ENCODE peak calls at places on chromosomes 3 and 15, in nine cellular contexts. J, G, Q, I, C, T, X, O and V are unnamed samples.

GRCh38 chr3:13040381-13041074 is 32.7 kb downstream of the IQSEC1 start:
- DNase-seq in J (peak), G (no peak), Q (no peak), I (no peak), C (peak), T (no peak), X (no peak), O (no peak), V (peak)

GRCh38 chr3:136078421-136079364 is 113.2 kb downstream of the PPP2R3A start:
- DNase-seq in J (no peak), G (peak), Q (no peak), I (no peak), C (peak), T (peak), X (peak), O (no peak), V (no peak)

GRCh38 chr3:12994357-12994606 is 78.9 kb downstream of the IQSEC1 start:
- DNase-seq in J (peak), G (no peak), Q (peak), I (no peak), C (peak), T (no peak), X (no peak), O (no peak), V (no peak)

GRCh38 chr3:54424283-54424682 is 301.9 kb downstream of the CACNA2D3 start:
- DNase-seq in J (no peak), G (no peak), Q (no peak), I (no peak), C (no peak), T (no peak), X (no peak), O (no peak), V (no peak)

GRCh38 chr3:178318440-178318839 is 217.8 kb upstream of the KCNMB2 start:
- DNase-seq in J (no peak), G (no peak), Q (no peak), I (no peak), C (no peak), T (no peak), X (no peak), O (no peak), V (no peak)

GRCh38 chr3:5565026-5565425 is 377.5 kb downstream of the EDEM1 start:
- DNase-seq in J (no peak), G (no peak), Q (no peak), I (no peak), C (no peak), T (no peak), X (no peak), O (no peak), V (no peak)

GRCh38 chr3:195956577-195956976 is 48.2 kb upstream of the TNK2 start:
- DNase-seq in J (no peak), G (no peak), Q (no peak), I (no peak), C (no peak), T (no peak), X (no peak), O (no peak), V (no peak)

GRCh38 chr3:31170932-31171670 is 276.6 kb upstream of the GADL1 start:
- DNase-seq in J (no peak), G (peak), Q (no peak), I (no peak), C (no peak), T (peak), X (no peak), O (peak), V (no peak)

GRCh38 chr3:43442872-43443395 is 156.6 kb downstream of the SNRK start:
- DNase-seq in J (no peak), G (no peak), Q (no peak), I (no peak), C (no peak), T (no peak), X (no peak), O (no peak), V (no peak)

GRCh38 chr3:196712514-196713413 is 587 bp downstream of the PIGX start:
- DNase-seq in J (peak), G (peak), Q (peak), I (peak), C (peak), T (peak), X (no peak), O (no peak), V (no peak)

GRCh38 chr3:72549819-72550581 is 298.2 kb downstream of the SHQ1 start:
- DNase-seq in J (no peak), G (peak), Q (no peak), I (no peak), C (peak), T (no peak), X (no peak), O (no peak), V (no peak)

GRCh38 chr3:53881691-53882593 is at the start of gene ACTR8:
- DNase-seq in J (peak), G (peak), Q (peak), I (peak), C (peak), T (peak), X (no peak), O (no peak), V (peak)

GRCh38 chr15:69393831-69394491 is 20.2 kb upstream of the KIF23 start:
- DNase-seq in J (no peak), G (no peak), Q (no peak), I (no peak), C (no peak), T (peak), X (no peak), O (no peak), V (no peak)

GRCh38 chr3:17301271-17301670 is 416.5 kb downstream of the PLCL2 start:
- DNase-seq in J (no peak), G (no peak), Q (no peak), I (no peak), C (no peak), T (no peak), X (no peak), O (no peak), V (no peak)

GRCh38 chr15:48966595-48967301 is 3.0 kb upstream of the SHC4 start:
- DNase-seq in J (no peak), G (peak), Q (no peak), I (no peak), C (peak), T (peak), X (no peak), O (no peak), V (peak)

GRCh38 chr15:65981837-65982696 is 112.8 kb downstream of the RAB11A start:
- DNase-seq in J (peak), G (no peak), Q (no peak), I (peak), C (peak), T (peak), X (no peak), O (no peak), V (peak)

GRCh38 chr3:25428003-25428861 is at the start of gene RARB:
- DNase-seq in J (peak), G (peak), Q (peak), I (peak), C (peak), T (peak), X (no peak), O (peak), V (no peak)

GRCh38 chr3:72295276-72295973 is 510.5 kb upstream of the PROK2 start:
- DNase-seq in J (no peak), G (no peak), Q (no peak), I (no peak), C (no peak), T (peak), X (no peak), O (no peak), V (no peak)

GRCh38 chr3:19357947-19358346 is 209.6 kb downstream of the KCNH8 start:
- DNase-seq in J (no peak), G (no peak), Q (no peak), I (no peak), C (no peak), T (no peak), X (no peak), O (no peak), V (no peak)

DNA sequence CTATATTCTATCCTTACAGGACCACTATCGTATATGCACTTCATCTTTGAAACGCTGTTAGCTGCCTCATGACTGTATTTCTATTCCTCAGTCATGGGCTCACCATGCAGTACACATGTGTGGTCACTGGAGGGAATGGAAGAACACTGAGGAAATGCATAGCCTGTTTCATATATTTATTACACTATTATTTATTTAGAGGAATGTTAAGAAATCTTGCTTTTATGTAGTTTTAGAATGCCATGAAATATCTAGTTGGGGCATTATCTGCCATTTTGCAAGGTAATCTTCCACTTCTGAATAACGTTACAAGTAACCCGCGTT is 155.7 kb downstream of the IGF1R start:
- DNase-seq in J (no peak), G (no peak), Q (no peak), I (no peak), C (no peak), T (no peak), X (no peak), O (no peak), V (no peak)
- TF ChIP-seq CTCF in J (no peak), G (no peak), Q (no peak), I (no peak), C (no peak), T (no peak), X (peak), O (no peak), V (no peak)

GRCh38 chr3:125128861-125129501 is 73.2 kb upstream of the HEG1 start:
- DNase-seq in J (peak), G (peak), Q (no peak), I (peak), C (peak), T (no peak), X (no peak), O (peak), V (no peak)
- H3K4me3 ChIP-seq in J (no peak), G (no peak), Q (no peak), I (no peak), C (no peak), T (no peak), X (no peak), O (no peak), V (no peak)

GRCh38 chr15:29669823-29670222 is 152.4 kb downstream of the TJP1 start:
- DNase-seq in J (no peak), G (no peak), Q (no peak), I (no peak), C (peak), T (peak), X (no peak), O (no peak), V (no peak)

GRCh38 chr15:29668120-29668602 is 154.1 kb downstream of the TJP1 start:
- DNase-seq in J (peak), G (peak), Q (peak), I (peak), C (peak), T (peak), X (no peak), O (peak), V (no peak)

GRCh38 chr15:29665441-29665985 is 156.8 kb downstream of the TJP1 start:
- DNase-seq in J (no peak), G (peak), Q (no peak), I (no peak), C (no peak), T (no peak), X (no peak), O (no peak), V (no peak)

GRCh38 chr15:29664406-29664805 is 157.9 kb downstream of the TJP1 start:
- DNase-seq in J (no peak), G (no peak), Q (no peak), I (no peak), C (no peak), T (no peak), X (no peak), O (no peak), V (no peak)

GRCh38 chr15:29666241-29666640 is 156.0 kb downstream of the TJP1 start:
- DNase-seq in J (no peak), G (no peak), Q (no peak), I (no peak), C (no peak), T (no peak), X (no peak), O (no peak), V (no peak)
- TF ChIP-seq CTCF in J (no peak), G (no peak), Q (no peak), I (no peak), C (no peak), T (no peak), X (no peak), O (no peak), V (no peak)

GRCh38 chr15:67827561-67828378 is 2.5 kb downstream of the SKOR1 start:
- DNase-seq in J (no peak), G (no peak), Q (no peak), I (no peak), C (no peak), T (no peak), X (no peak), O (no peak), V (no peak)

GRCh38 chr15:67829647-67830504 is 4.6 kb downstream of the SKOR1 start:
- DNase-seq in J (no peak), G (no peak), Q (no peak), I (no peak), C (no peak), T (no peak), X (no peak), O (no peak), V (no peak)

GRCh38 chr15:67826717-67827560 is 1.6 kb downstream of the SKOR1 start:
- DNase-seq in J (no peak), G (no peak), Q (no peak), I (no peak), C (no peak), T (no peak), X (no peak), O (no peak), V (no peak)

GRCh38 chr15:67828969-67829646 is 3.8 kb downstream of the SKOR1 start:
- DNase-seq in J (no peak), G (no peak), Q (no peak), I (no peak), C (no peak), T (no peak), X (no peak), O (no peak), V (no peak)

GRCh38 chr15:67828379-67828968 is 3.2 kb downstream of the SKOR1 start:
- DNase-seq in J (no peak), G (no peak), Q (no peak), I (no peak), C (no peak), T (no peak), X (no peak), O (no peak), V (no peak)
- H3K4me3 ChIP-seq in J (peak), G (no peak), Q (no peak), I (no peak), C (no peak), T (no peak), X (no peak), O (no peak), V (no peak)

DNA sequence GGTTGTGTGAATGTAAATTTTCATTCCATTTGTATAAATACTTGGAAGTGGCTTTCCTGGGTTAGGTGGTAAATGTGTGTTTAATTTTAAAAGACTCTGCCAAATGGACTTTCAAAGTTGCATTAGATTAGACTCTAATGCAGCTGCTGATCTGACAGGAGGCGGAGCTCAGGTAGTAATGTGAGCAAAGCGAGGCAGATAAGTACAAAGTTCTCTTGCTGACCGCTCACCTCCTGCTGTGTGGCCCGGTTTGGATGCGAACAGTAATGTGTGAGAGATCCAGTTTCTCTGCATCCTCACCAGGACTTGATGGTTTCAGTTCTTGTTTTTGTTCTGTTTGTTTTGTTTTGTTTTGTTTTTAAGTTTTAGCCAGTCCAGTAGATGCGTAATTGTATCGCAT is 34.9 kb upstream of the GABRA5 start:
- DNase-seq in J (no peak), G (no peak), Q (no peak), I (no peak), C (no peak), T (no peak), X (no peak), O (no peak), V (no peak)
- TF ChIP-seq CTCF in J (no peak), G (no peak), Q (no peak), I (no peak), C (no peak), T (no peak), X (no peak), O (no peak), V (no peak)

GRCh38 chr3:77204788-77205187 is 164.9 kb downstream of the ROBO2 start:
- DNase-seq in J (no peak), G (no peak), Q (no peak), I (no peak), C (no peak), T (no peak), X (no peak), O (no peak), V (no peak)
- H3K4me3 ChIP-seq in J (no peak), G (no peak), Q (no peak), I (no peak), C (no peak), T (no peak), X (no peak), O (no peak), V (no peak)

GRCh38 chr3:157089455-157090221 is 70.3 kb downstream of the CCNL1 start:
- DNase-seq in J (peak), G (no peak), Q (peak), I (peak), C (peak), T (peak), X (peak), O (no peak), V (no peak)

GRCh38 chr3:157086775-157087174 is 73.2 kb downstream of the CCNL1 start:
- DNase-seq in J (no peak), G (no peak), Q (no peak), I (no peak), C (no peak), T (no peak), X (no peak), O (no peak), V (no peak)

GRCh38 chr3:157088133-157088488 is 71.8 kb downstream of the CCNL1 start:
- DNase-seq in J (no peak), G (peak), Q (no peak), I (no peak), C (no peak), T (no peak), X (no peak), O (no peak), V (no peak)

GRCh38 chr3:157087398-157088132 is 72.4 kb downstream of the CCNL1 start:
- DNase-seq in J (no peak), G (peak), Q (no peak), I (no peak), C (peak), T (peak), X (no peak), O (no peak), V (no peak)

DNA sequence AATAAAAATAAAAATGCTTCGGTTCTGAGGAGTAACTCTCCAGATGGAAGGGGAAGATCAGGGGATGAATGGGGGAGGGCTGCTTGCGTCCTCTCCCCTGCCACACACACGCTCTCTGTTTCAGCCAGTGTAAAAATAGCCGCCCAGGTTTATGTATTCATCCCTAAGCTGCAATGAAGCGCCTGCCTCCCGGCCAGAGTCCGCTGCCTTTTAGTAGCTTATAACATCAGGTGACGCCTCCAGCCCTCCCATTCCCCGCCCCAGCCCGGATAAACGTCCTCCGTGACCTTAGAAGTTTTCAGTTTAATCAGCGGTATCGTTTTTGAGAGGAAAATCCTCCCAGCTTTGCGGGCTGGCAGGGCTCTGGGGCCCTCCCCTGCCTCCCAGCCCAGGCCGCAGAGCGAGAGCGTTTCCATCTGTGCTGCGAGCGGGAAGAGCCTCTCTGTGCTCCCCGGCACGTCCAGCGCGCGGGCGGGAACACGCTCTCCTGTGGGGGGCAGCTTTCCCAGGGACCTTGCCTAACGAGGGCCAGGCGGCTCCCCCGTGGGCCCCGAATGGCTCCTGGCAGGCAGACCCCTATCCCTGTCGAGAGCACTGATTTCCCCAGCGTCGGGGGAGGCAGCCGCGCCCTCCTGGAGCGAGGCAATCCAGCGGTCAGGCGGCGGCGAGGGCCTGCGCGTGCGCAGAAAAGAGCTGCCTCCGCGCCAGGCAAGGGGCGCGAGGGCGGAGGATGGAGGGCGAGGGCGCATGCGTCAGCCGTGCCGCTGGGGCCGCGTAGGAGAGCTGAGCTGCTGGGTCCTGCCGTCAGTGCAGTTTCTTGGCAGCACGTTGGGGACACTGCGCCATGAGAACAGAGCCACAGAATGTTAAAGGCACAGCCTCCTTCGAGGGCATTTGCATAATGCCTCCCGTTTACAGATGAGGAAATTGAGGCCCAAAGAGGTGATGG is 71.2 kb downstream of the CCNL1 start:
- DNase-seq in J (peak), G (peak), Q (peak), I (peak), C (peak), T (peak), X (peak), O (peak), V (peak)
- TF ChIP-seq CTCF in J (peak), G (peak), Q (no peak), I (no peak), C (peak), T (peak), X (peak), O (peak), V (no peak)

GRCh38 chr15:25724899-25725298 is 138.2 kb downstream of the ATP10A start:
- DNase-seq in J (no peak), G (no peak), Q (no peak), I (no peak), C (no peak), T (no peak), X (no peak), O (no peak), V (no peak)

GRCh38 chr15:25727867-25728600 is 135.1 kb downstream of the ATP10A start:
- DNase-seq in J (no peak), G (no peak), Q (no peak), I (no peak), C (no peak), T (no peak), X (no peak), O (no peak), V (no peak)

GRCh38 chr15:25728816-25729215 is 134.3 kb downstream of the ATP10A start:
- DNase-seq in J (no peak), G (no peak), Q (no peak), I (no peak), C (no peak), T (no peak), X (no peak), O (no peak), V (peak)

GRCh38 chr15:25727116-25727515 is 136.0 kb downstream of the ATP10A start:
- DNase-seq in J (no peak), G (no peak), Q (no peak), I (no peak), C (no peak), T (no peak), X (no peak), O (no peak), V (no peak)

GRCh38 chr15:25725758-25726157 is 137.4 kb downstream of the ATP10A start:
- DNase-seq in J (no peak), G (no peak), Q (no peak), I (no peak), C (no peak), T (no peak), X (no peak), O (no peak), V (no peak)
- H3K4me3 ChIP-seq in J (no peak), G (no peak), Q (no peak), I (no peak), C (no peak), T (no peak), X (no peak), O (no peak), V (no peak)

DNA sequence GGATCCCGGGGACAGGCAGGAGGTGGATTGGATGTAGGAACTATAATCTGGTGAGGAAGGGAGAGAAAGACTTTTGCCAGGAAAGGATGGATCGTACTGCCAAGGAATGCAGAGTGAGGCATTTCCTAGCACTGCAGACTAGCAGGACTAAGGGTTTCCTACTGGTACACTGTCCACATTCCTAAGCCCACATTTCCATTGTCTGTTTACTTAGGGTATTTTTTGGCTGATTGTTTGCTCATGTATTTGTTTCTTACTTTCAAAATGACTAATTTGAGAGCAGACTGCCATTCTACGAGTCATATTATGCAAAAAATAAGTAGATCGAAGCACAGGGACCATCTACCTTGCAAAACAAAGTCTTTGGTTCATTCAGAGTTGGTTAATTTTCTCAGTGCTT is 1029.5 kb upstream of the NR2F2 start:
- DNase-seq in J (no peak), G (peak), Q (no peak), I (no peak), C (peak), T (peak), X (no peak), O (no peak), V (no peak)
- TF ChIP-seq CTCF in J (no peak), G (no peak), Q (no peak), I (no peak), C (no peak), T (no peak), X (no peak), O (no peak), V (no peak)